ENCODE peak calls at places on chromosomes 6 and 20, in seven cellular contexts. W, O, H, V, N, K and I are unnamed samples.

GRCh38 chr6:31713991-31714684 is 1.0 kb upstream of the LY6G6D start:
- DNase-seq in W (no peak), O (no peak), H (no peak), V (no peak), N (no peak), K (no peak), I (no peak)

GRCh38 chr6:55379895-55380294 is 52.6 kb downstream of the GFRAL start:
- DNase-seq in W (peak; percentile 51), O (no peak), H (peak; percentile 42), V (no peak), N (no peak), K (no peak), I (no peak)

GRCh38 chr6:110067837-110068591 is 89.9 kb downstream of the GPR6 start:
- DNase-seq in W (peak; percentile 7), O (no peak), H (peak; percentile 14), V (no peak), N (no peak), K (no peak), I (peak; percentile 15)

GRCh38 chr6:99369533-99369932 is 20.1 kb upstream of the FAXC start:
- DNase-seq in W (no peak), O (no peak), H (no peak), V (no peak), N (no peak), K (no peak), I (no peak)

GRCh38 chr20:45545754-45546453 is 1.3 kb downstream of the EPPIN start:
- DNase-seq in W (peak; percentile 40), O (peak; percentile 48), H (peak; percentile 50), V (no peak), N (no peak), K (peak; percentile 26), I (no peak)

GRCh38 chr6:43129434-43130194 is 41.5 kb upstream of the SRF start:
- DNase-seq in W (peak; percentile 58), O (peak; percentile 54), H (peak; percentile 64), V (no peak), N (no peak), K (peak; percentile 26), I (peak; percentile 24)

GRCh38 chr6:91659881-91660280 is 1073.0 kb upstream of the MAP3K7 start:
- DNase-seq in W (no peak), O (no peak), H (no peak), V (no peak), N (no peak), K (no peak), I (no peak)

GRCh38 chr6:168363811-168364792 is 44.5 kb upstream of the DACT2 start:
- DNase-seq in W (no peak), O (no peak), H (no peak), V (no peak), N (no peak), K (no peak), I (no peak)

GRCh38 chr20:58523072-58523681 is 8.0 kb upstream of the APCDD1L start:
- DNase-seq in W (no peak), O (no peak), H (no peak), V (no peak), N (no peak), K (no peak), I (no peak)

GRCh38 chr6:118889163-118889562 is 4.8 kb upstream of the ASF1A start:
- DNase-seq in W (no peak), O (no peak), H (no peak), V (no peak), N (no peak), K (no peak), I (no peak)

GRCh38 chr6:74177496-74177895 is 481.5 kb downstream of the CD109 start:
- DNase-seq in W (no peak), O (no peak), H (no peak), V (no peak), N (no peak), K (no peak), I (no peak)

GRCh38 chr20:14915356-14915755 is 577.9 kb upstream of the FLRT3 start:
- DNase-seq in W (no peak), O (no peak), H (peak; percentile 35), V (no peak), N (no peak), K (no peak), I (no peak)

GRCh38 chr20:10800288-10800687 is 126.5 kb upstream of the JAG1 start:
- DNase-seq in W (no peak), O (no peak), H (no peak), V (no peak), N (no peak), K (peak; percentile 24), I (no peak)

GRCh38 chr6:129748212-129748900 is 38.4 kb upstream of the ARHGAP18 start:
- DNase-seq in W (peak; percentile 50), O (no peak), H (peak; percentile 50), V (no peak), N (peak; percentile 10), K (no peak), I (no peak)
- H3K4me3 ChIP-seq in W (no peak overlapping the region), O (no peak overlapping the region), H (no peak overlapping the region), V (no peak overlapping the region), N (no peak overlapping the region), K (no peak overlapping the region), I (no peak overlapping the region)

DNA sequence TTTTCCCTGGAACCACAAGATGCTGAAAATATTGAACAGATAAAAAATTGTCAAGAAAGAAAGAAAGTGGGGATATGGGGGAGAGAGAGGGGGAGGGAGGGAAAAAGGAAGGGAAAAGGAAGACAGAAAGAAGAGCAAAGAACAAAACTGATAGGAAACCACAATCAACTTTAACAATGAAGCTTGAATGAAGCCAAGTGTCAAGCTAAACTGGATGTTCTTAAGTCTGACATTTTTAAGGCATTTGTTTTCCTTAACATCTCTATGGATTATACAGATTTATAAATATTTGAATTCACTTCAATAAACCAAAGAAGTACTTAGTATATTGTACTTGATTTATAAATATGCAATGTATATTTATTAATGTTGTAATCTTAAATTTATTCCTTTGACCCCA is 197.6 kb upstream of the SMLR1 start:
- DNase-seq in W (no peak), O (no peak), H (no peak), V (no peak), N (no peak), K (no peak), I (no peak)
- TF ChIP-seq CTCF in W (no peak), O (no peak), H (no peak), V (no peak), N (no peak), K (no peak), I (no peak)

GRCh38 chr6:93784794-93785757 is 365.7 kb upstream of the EPHA7 start:
- DNase-seq in W (peak; percentile 88), O (no peak), H (peak; percentile 81), V (no peak), N (peak; percentile 21), K (peak; percentile 31), I (peak; percentile 75)
- H3K4me3 ChIP-seq in W (peak overlapping the region; percentile 37), O (no peak overlapping the region), H (peak overlapping the region; percentile 24), V (peak overlapping the region; percentile 24), N (peak overlapping the region; percentile 31), K (peak overlapping the region; percentile 30), I (peak overlapping the region; percentile 6)

GRCh38 chr6:139705284-139705683 is 330.8 kb upstream of the CITED2 start:
- DNase-seq in W (no peak), O (no peak), H (no peak), V (no peak), N (no peak), K (no peak), I (no peak)
- TF ChIP-seq CTCF in W (no peak), O (no peak), H (no peak), V (no peak), N (no peak), K (no peak), I (no peak)

GRCh38 chr6:44932651-44933091 is 395.5 kb upstream of the RUNX2 start:
- DNase-seq in W (no peak), O (no peak), H (no peak), V (no peak), N (no peak), K (no peak), I (no peak)
- H3K4me3 ChIP-seq in W (no peak overlapping the region), O (no peak overlapping the region), H (no peak overlapping the region), V (no peak overlapping the region), N (no peak overlapping the region), K (no peak overlapping the region), I (no peak overlapping the region)

GRCh38 chr6:89299451-89299850 is 15.6 kb downstream of the GABRR2 start:
- DNase-seq in W (peak; percentile 25), O (no peak), H (peak; percentile 17), V (no peak), N (no peak), K (peak; percentile 32), I (no peak)
- TF ChIP-seq CTCF in W (peak; percentile 29), O (peak; percentile 38), H (peak; percentile 36), V (no peak), N (no peak), K (no peak), I (peak; percentile 17)

GRCh38 chr6:113744886-113745285 is 112.3 kb upstream of the MARCKS start:
- DNase-seq in W (no peak), O (no peak), H (no peak), V (no peak), N (no peak), K (no peak), I (no peak)

GRCh38 chr6:113736978-113737377 is 120.2 kb upstream of the MARCKS start:
- DNase-seq in W (no peak), O (no peak), H (no peak), V (no peak), N (no peak), K (no peak), I (no peak)

GRCh38 chr6:113739066-113739655 is 118.0 kb upstream of the MARCKS start:
- DNase-seq in W (no peak), O (no peak), H (no peak), V (no peak), N (no peak), K (no peak), I (no peak)

DNA sequence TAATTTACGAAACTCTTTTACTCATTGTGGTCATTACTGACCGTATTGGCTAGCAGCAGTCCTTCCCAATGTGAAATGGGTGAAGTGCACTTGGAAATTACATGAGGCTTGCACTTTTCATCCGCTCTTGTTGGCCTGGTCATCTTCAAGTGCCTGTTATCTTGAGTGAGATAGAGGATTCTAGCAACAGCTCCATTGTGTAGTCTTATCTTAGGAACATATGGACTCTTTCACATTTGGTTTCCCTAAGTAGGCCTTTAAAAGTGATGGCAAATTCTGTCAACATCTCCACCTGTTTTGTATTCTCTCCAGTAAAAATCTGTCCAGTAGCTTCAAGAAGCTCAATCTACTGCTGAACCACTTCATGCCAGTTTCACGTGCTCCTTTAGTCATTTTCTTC is 114.8 kb upstream of the MARCKS start:
- DNase-seq in W (peak; percentile 36), O (no peak), H (peak; percentile 49), V (no peak), N (no peak), K (no peak), I (no peak)
- H3K4me3 ChIP-seq in W (no peak overlapping the region), O (no peak overlapping the region), H (no peak overlapping the region), V (no peak overlapping the region), N (no peak overlapping the region), K (no peak overlapping the region), I (no peak overlapping the region)